ENCODE peak calls at places on chromosomes 5 and 9, in eight cellular contexts. X, P, H, R, G, V, U and Q are unnamed samples.

GRCh38 chr9:14322211-14323082 is 8.5 kb upstream of the NFIB start:
- DNase-seq in X (peak), P (peak), H (peak), R (peak), G (peak), V (peak), U (peak), Q (peak)

GRCh38 chr5:93022770-93023169 is 558.2 kb downstream of the NR2F1-AS1 start:
- DNase-seq in X (no peak), P (no peak), H (peak), R (no peak), G (no peak), V (no peak), U (no peak), Q (no peak)

GRCh38 chr5:118060833-118061232 is 927.5 kb downstream of the DTWD2 start:
- DNase-seq in X (no peak), P (no peak), H (no peak), R (no peak), G (peak), V (no peak), U (no peak), Q (no peak)

GRCh38 chr9:88828018-88828417 is 163.2 kb upstream of the S1PR3 start:
- DNase-seq in X (no peak), P (no peak), H (no peak), R (no peak), G (no peak), V (no peak), U (no peak), Q (no peak)

GRCh38 chr9:127345566-127345965 is 51.4 kb upstream of the SLC2A8 start:
- DNase-seq in X (no peak), P (no peak), H (no peak), R (no peak), G (no peak), V (no peak), U (no peak), Q (no peak)

GRCh38 chr9:72509053-72509452 is 12.4 kb upstream of the TMC1 start:
- DNase-seq in X (no peak), P (peak), H (peak), R (no peak), G (no peak), V (no peak), U (no peak), Q (peak)

GRCh38 chr5:133440467-133441115 is 171.8 kb downstream of the FSTL4 start:
- DNase-seq in X (no peak), P (peak), H (no peak), R (no peak), G (no peak), V (no peak), U (peak), Q (no peak)

GRCh38 chr5:41832430-41832829 is 37.8 kb downstream of the OXCT1 start:
- DNase-seq in X (no peak), P (no peak), H (no peak), R (no peak), G (no peak), V (no peak), U (no peak), Q (no peak)

GRCh38 chr5:124655211-124655880 is 91.1 kb downstream of the ZNF608 start:
- DNase-seq in X (no peak), P (peak), H (peak), R (peak), G (no peak), V (no peak), U (no peak), Q (no peak)

GRCh38 chr9:114069476-114070187 is 8.5 kb downstream of the AMBP start:
- DNase-seq in X (no peak), P (no peak), H (no peak), R (no peak), G (no peak), V (no peak), U (no peak), Q (no peak)

GRCh38 chr5:153555420-153556114 is 65.1 kb downstream of the GRIA1 start:
- DNase-seq in X (no peak), P (no peak), H (no peak), R (no peak), G (no peak), V (no peak), U (no peak), Q (no peak)

GRCh38 chr5:102223542-102224444 is 72.3 kb downstream of the SLCO4C1 start:
- DNase-seq in X (peak), P (peak), H (peak), R (peak), G (peak), V (no peak), U (no peak), Q (peak)

GRCh38 chr9:113155911-113156559 is 5.2 kb downstream of the SLC31A2 start:
- DNase-seq in X (no peak), P (no peak), H (no peak), R (no peak), G (no peak), V (no peak), U (no peak), Q (no peak)

GRCh38 chr9:114827658-114828360 is 22.0 kb upstream of the TNFSF15 start:
- DNase-seq in X (no peak), P (no peak), H (no peak), R (no peak), G (no peak), V (no peak), U (no peak), Q (no peak)

GRCh38 chr5:170565077-170565476 is 61.3 kb downstream of the KCNIP1 start:
- DNase-seq in X (no peak), P (no peak), H (no peak), R (no peak), G (no peak), V (no peak), U (no peak), Q (no peak)

GRCh38 chr5:140398379-140398811 is 3.2 kb upstream of the ANKHD1 start:
- DNase-seq in X (no peak), P (peak), H (peak), R (no peak), G (peak), V (no peak), U (no peak), Q (no peak)

GRCh38 chr5:2157372-2157771 is 274.6 kb upstream of the IRX4 start:
- DNase-seq in X (no peak), P (no peak), H (no peak), R (no peak), G (no peak), V (no peak), U (no peak), Q (no peak)

GRCh38 chr9:16899611-16900010 is 29.1 kb upstream of the BNC2 start:
- DNase-seq in X (no peak), P (no peak), H (peak), R (no peak), G (no peak), V (no peak), U (no peak), Q (peak)

GRCh38 chr9:16904655-16905054 is 34.2 kb upstream of the BNC2 start:
- DNase-seq in X (no peak), P (no peak), H (no peak), R (no peak), G (no peak), V (no peak), U (no peak), Q (no peak)

GRCh38 chr9:16898464-16898863 is 28.0 kb upstream of the BNC2 start:
- DNase-seq in X (no peak), P (no peak), H (no peak), R (no peak), G (no peak), V (no peak), U (no peak), Q (no peak)

GRCh38 chr9:16901589-16901988 is 31.1 kb upstream of the BNC2 start:
- DNase-seq in X (no peak), P (peak), H (peak), R (no peak), G (no peak), V (no peak), U (no peak), Q (peak)
- TF ChIP-seq CTCF in X (no peak), P (no peak), H (no peak), R (no peak), G (no peak), V (no peak), U (no peak), Q (no peak)

DNA sequence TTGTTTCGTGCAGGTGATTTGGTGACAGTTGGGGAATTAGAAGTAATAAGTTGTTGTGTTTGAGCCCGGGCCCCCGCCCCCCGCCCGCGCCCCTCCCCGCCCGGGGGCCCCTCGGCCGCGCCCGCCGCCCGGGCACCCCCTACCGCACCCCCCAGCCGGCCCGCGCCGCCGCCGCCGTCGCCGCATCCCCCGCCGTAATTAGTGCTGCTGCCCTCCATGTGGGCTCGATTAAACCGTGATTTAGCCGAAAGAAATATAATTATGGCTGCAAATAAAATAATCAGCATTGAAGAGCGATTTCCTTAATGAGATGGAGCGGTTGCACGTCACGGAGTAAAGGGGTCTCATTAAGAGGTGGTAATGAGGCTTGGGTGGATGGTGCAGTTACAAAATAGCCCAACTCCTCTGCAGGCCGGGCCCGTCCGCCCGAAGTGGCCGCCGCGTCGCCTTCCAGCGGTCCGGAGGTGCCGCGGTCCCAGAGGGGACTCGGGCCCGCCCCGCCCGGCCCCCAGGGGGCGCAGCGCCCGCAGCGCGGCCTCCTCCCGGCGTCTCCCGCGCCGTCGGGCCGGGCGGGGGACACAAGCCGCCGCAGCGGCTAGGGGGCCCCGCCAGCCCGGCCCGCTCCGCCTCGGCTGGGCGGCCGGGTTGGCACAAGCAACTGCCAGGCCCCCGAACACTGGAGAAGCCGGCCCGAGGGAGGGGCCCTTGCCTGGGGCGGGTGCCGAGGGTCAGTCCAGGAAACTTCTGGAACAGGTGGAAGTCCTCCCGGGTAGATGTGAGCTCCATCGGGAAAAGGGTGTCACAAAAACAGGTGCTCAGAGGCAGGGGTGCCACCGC is 6.9 kb upstream of the OTP start:
- DNase-seq in X (peak), P (no peak), H (no peak), R (peak), G (peak), V (peak), U (no peak), Q (no peak)
- TF ChIP-seq CTCF in X (peak), P (no peak), H (peak), R (peak), G (peak), V (no peak), U (peak), Q (peak)

DNA sequence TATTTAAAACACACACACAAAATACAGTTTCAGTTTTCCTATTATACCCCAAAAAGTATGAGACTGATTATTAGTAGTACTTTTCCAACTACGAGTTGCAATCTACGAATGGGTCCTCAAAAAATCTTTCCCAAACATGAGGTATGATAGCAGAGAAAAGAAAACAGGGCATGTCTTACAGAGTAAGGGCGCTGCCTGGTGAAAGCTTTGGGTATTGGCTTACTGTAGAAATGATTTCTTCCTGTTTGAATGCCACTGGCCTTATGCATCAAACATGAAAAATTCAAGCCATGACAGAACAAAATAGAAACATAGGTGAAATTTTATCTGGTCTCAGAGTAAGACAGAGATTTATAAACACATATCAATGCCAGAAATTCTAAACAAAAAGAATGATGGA is 448.0 kb downstream of the SPOCK1 start:
- DNase-seq in X (no peak), P (no peak), H (no peak), R (no peak), G (no peak), V (no peak), U (no peak), Q (peak)
- TF ChIP-seq CTCF in X (no peak), P (peak), H (no peak), R (peak), G (no peak), V (no peak), U (no peak), Q (peak)

GRCh38 chr9:137190315-137190853 is 1.9 kb downstream of the SSNA1 start:
- DNase-seq in X (no peak), P (no peak), H (no peak), R (no peak), G (no peak), V (no peak), U (no peak), Q (no peak)
- TF ChIP-seq CTCF in X (no peak), P (no peak), H (no peak), R (no peak), G (no peak), V (no peak), U (no peak), Q (peak)

GRCh38 chr5:114377050-114377844 is 15.4 kb downstream of the KCNN2 start:
- DNase-seq in X (no peak), P (no peak), H (no peak), R (no peak), G (no peak), V (no peak), U (no peak), Q (no peak)
- TF ChIP-seq CTCF in X (no peak), P (no peak), H (no peak), R (no peak), G (no peak), V (no peak), U (no peak), Q (no peak)

DNA sequence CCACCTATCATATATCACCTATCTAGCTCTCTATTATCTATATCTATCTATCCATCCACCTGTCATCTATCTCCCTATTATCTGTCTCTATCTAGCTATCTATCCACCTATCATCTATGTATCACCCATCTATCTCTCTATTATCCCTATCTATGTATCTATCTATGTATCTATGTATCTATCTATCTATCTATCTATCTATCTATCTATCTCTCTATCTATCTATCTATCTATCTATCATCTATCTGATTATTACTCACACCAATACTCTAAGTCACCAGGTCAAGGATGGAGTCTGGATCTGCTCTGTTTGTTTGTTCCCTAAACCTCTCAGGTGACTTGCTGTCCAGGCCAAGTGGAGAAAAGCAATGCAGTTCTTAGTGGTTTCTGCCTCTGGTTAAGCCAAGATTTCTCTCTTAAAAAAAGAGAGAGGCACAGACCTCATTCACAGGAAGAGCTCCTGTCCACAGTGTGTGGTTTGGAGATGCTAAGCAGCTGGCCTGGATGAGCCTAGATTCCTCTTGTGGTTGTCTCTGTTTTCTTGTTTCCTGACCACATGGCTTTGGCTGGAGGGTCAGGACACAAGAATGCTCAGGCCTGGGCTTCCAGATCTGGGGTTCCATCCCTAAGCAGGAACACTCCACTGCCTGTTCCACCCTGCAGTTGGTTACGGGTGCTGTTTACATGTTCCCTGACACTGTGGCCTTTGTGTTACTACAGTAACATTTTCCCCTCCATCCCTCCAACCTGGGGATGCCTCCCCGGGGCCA is 133.4 kb downstream of the PHF2 start:
- DNase-seq in X (no peak), P (no peak), H (no peak), R (no peak), G (no peak), V (no peak), U (no peak), Q (no peak)
- TF ChIP-seq CTCF in X (no peak), P (no peak), H (no peak), R (no peak), G (no peak), V (no peak), U (no peak), Q (no peak)

GRCh38 chr9:118533101-118533500 is 828.9 kb downstream of the TLR4 start:
- DNase-seq in X (no peak), P (peak), H (peak), R (no peak), G (no peak), V (no peak), U (no peak), Q (no peak)
- TF ChIP-seq CTCF in X (no peak), P (no peak), H (no peak), R (no peak), G (no peak), V (no peak), U (no peak), Q (no peak)

DNA sequence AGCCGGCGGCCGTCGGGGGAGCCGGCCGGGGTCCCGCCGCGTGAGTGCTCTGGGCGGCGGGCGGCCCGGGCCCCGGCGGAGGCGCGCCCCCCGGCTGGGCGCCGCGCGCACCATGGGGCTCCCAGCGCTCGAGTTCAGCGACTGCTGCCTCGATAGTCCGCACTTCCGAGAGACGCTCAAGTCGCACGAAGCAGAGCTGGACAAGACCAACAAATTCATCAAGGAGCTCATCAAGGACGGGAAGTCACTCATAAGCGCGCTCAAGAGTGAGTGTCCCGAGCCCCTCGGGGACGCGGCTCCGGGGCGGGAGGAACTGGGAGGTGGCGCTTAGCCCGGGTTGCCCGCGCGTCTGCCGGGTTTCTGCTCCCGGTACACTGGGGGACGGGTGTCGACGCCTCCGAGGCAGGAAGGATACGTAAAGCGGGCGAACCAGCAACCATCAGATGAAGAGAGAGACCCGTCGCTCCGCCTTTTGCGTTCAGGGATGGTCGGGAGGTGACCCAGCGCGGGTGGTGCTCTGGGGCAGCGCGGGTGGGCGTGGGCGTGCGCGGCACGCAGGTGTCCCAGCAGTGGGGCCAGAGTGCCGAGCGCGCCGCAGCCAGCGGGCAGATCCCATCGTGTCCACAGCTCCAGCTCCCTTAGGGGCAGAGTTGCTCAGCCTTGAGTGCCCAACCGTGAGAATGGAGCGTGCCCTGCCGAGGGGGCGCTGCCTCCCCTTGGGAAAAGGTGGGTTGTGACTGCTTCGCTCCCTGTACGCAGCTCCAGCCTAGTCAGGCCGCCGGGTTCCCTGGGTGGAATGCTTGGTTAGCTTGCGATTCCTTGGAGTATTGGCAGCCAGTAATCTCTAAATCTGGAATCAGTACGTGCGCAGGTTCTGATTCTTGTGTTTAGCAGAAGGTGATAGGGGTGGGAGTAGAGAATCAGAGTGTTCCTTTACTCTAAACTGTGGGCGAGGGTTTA is 753 bp downstream of the ARHGAP26 start:
- DNase-seq in X (peak), P (peak), H (peak), R (peak), G (peak), V (peak), U (no peak), Q (peak)
- TF ChIP-seq CTCF in X (peak), P (no peak), H (peak), R (peak), G (no peak), V (no peak), U (no peak), Q (peak)